ENCODE peak calls at places on chromosomes 13 and 19, in eight cellular contexts. C is CD8-positive, alpha-beta T cell; Q is thyroid gland; X is iPS DF 6.9; F is heart left ventricle; L is cardiac muscle cell; U is pancreas; M is prostate gland. R is an unnamed sample.

GRCh38 chr19:7440188-7440975 is 48.5 kb downstream of the PEX11G start:
- DNase-seq in C (no peak), Q (no peak), X (no peak), F (no peak), L (no peak), U (no peak), M (no peak), R (no peak)

GRCh38 chr13:21696865-21697448 is 26.1 kb downstream of the FGF9 start:
- DNase-seq in C (no peak), Q (no peak), X (no peak), F (no peak), L (no peak), U (no peak), M (no peak), R (no peak)

GRCh38 chr19:51799311-51799997 is 4.5 kb downstream of the FPR3 start:
- DNase-seq in C (no peak), Q (peak; percentile 56), X (no peak), F (peak; percentile 95), L (peak; percentile 100), U (peak; percentile 68), M (peak; percentile 84), R (no peak)

GRCh38 chr13:37202264-37202663 is 96.8 kb upstream of the CSNK1A1L start:
- DNase-seq in C (no peak), Q (no peak), X (no peak), F (no peak), L (no peak), U (no peak), M (no peak), R (no peak)

GRCh38 chr19:3849092-3849491 is 19.7 kb downstream of the ZFR2 start:
- DNase-seq in C (peak; percentile 68), Q (peak; percentile 11), X (peak; percentile 39), F (peak; percentile 46), L (no peak), U (no peak), M (no peak), R (peak; percentile 52)

GRCh38 chr13:77767413-77767812 is 69.9 kb downstream of the SLAIN1 start:
- DNase-seq in C (no peak), Q (no peak), X (no peak), F (no peak), L (no peak), U (no peak), M (no peak), R (no peak)

GRCh38 chr19:48629297-48629598 is 7.9 kb downstream of the DBP start:
- DNase-seq in C (no peak), Q (no peak), X (no peak), F (no peak), L (no peak), U (no peak), M (no peak), R (no peak)

GRCh38 chr13:38686635-38687245 is at the start of gene FREM2:
- DNase-seq in C (no peak), Q (peak; percentile 94), X (peak; percentile 92), F (peak; percentile 25), L (peak; percentile 13), U (peak; percentile 77), M (peak; percentile 46), R (peak; percentile 97)

GRCh38 chr19:16737909-16738308 is 18.3 kb downstream of the NWD1 start:
- DNase-seq in C (no peak), Q (no peak), X (no peak), F (no peak), L (peak; percentile 13), U (no peak), M (peak; percentile 59), R (no peak)

GRCh38 chr19:33499248-33499647 is 22.3 kb downstream of the PEPD start:
- DNase-seq in C (no peak), Q (no peak), X (no peak), F (peak; percentile 10), L (no peak), U (no peak), M (no peak), R (no peak)

GRCh38 chr19:46622118-46622446 is 2.8 kb downstream of the PTGIR start:
- DNase-seq in C (no peak), Q (no peak), X (no peak), F (peak; percentile 17), L (no peak), U (no peak), M (no peak), R (no peak)

GRCh38 chr13:36885901-36886300 is 34.1 kb downstream of the SMAD9 start:
- DNase-seq in C (no peak), Q (no peak), X (no peak), F (no peak), L (no peak), U (no peak), M (no peak), R (no peak)

GRCh38 chr13:72850959-72851677 is 69.2 kb downstream of the PIBF1 start:
- DNase-seq in C (no peak), Q (no peak), X (no peak), F (no peak), L (no peak), U (peak; percentile 15), M (no peak), R (peak; percentile 3)

GRCh38 chr19:49110567-49110966 is 3.6 kb upstream of the LIN7B start:
- DNase-seq in C (no peak), Q (no peak), X (no peak), F (no peak), L (no peak), U (no peak), M (no peak), R (no peak)

GRCh38 chr13:107117327-107118012 is 549.5 kb upstream of the ARGLU1 start:
- DNase-seq in C (no peak), Q (no peak), X (no peak), F (no peak), L (no peak), U (no peak), M (no peak), R (no peak)

GRCh38 chr13:40640845-40641458 is 25.5 kb downstream of the FOXO1 start:
- DNase-seq in C (no peak), Q (no peak), X (no peak), F (no peak), L (no peak), U (no peak), M (no peak), R (no peak)

GRCh38 chr13:40648841-40649240 is 17.6 kb downstream of the FOXO1 start:
- DNase-seq in C (no peak), Q (no peak), X (no peak), F (no peak), L (no peak), U (no peak), M (no peak), R (no peak)

GRCh38 chr13:40648040-40648439 is 18.4 kb downstream of the FOXO1 start:
- DNase-seq in C (no peak), Q (no peak), X (no peak), F (no peak), L (no peak), U (no peak), M (no peak), R (no peak)

GRCh38 chr13:40640202-40640601 is 26.2 kb downstream of the FOXO1 start:
- DNase-seq in C (peak; percentile 24), Q (no peak), X (no peak), F (no peak), L (no peak), U (no peak), M (no peak), R (no peak)

GRCh38 chr13:40644838-40645620 is 21.4 kb downstream of the FOXO1 start:
- DNase-seq in C (no peak), Q (no peak), X (no peak), F (no peak), L (no peak), U (no peak), M (no peak), R (peak; percentile 29)
- H3K4me3 ChIP-seq in C (no peak overlapping the region), Q (no peak overlapping the region), X (no peak overlapping the region), F (no peak overlapping the region), L (no peak overlapping the region), U (no peak overlapping the region), M (no peak overlapping the region), R (no peak overlapping the region)

DNA sequence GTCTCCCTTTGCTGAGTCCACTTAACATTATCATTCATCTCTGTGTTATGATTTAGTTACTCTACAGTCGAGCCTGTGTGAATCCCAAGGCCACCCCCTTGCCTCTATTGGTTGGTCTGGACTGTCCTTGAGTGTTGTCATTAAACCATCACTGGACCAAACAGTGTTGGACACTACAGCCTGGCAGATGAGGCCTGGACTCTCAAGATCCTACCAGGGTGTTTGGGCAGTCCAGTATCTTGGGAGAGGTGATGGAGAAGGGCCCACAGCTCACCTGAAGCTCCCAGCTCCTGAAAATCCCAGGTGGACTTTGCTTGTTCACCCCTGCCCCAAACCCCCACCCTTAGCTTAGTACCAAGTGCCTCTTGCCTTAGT is 3.8 kb downstream of the CHMP2A start:
- DNase-seq in C (no peak), Q (no peak), X (no peak), F (no peak), L (no peak), U (no peak), M (no peak), R (no peak)
- H3K4me1 ChIP-seq in C (peaks cover 25% of the 10 kb centered on the region), Q (peaks cover 30% of the 10 kb centered on the region), X (no peaks in the 10 kb centered on the region), F (peaks cover 34% of the 10 kb centered on the region), L (peaks cover 19% of the 10 kb centered on the region), U (peaks cover 22% of the 10 kb centered on the region), M (peaks cover 21% of the 10 kb centered on the region), R (peaks cover 18% of the 10 kb centered on the region)

DNA sequence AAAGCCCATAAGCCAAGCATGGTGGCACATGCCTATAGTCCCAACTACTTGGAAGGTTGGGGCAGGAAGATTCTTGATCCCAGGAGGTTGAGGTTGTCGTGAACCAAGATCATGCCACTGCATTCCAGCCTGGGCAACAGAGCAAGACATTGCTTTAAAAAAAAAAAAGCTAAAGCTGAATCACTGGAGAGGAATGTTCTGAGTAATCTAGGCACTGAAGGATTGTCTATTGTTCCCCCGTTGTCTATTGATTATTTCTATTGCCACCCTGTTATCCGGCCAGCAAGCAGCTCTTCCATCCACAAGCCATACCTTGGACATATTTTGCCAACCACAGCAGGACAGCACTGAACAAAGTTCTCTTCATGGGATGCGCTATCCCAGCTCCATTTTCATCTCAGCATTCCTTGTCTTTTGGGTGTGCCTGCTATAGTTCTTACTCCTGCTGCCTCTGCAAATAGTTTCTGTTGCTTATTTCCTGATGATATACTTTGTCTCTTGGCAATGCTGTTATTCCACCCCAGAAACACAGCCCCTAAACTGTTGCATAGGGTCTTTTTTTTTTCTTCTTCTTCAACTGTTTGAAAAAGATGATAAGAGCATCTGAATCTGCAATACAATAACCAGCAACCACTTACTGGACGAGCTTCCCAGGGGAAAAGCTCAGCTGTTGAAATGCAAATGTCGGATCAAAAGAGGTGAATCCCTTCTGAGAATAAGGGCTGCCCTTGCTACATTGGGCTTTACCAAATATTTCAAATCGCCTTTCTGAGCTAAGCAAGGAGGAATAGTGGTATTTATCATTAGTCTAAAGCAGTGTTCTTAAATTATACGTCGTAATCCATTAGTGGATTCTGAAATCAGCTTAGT is 22.2 kb upstream of the SIAH3 start:
- DNase-seq in C (no peak), Q (no peak), X (no peak), F (no peak), L (no peak), U (no peak), M (no peak), R (peak; percentile 33)
- H3K27ac ChIP-seq in C (no peak overlapping the region), Q (no peak overlapping the region), X (no peak overlapping the region), F (no peak overlapping the region), L (no peak overlapping the region), U (no peak overlapping the region), M (no peak overlapping the region), R (no peak overlapping the region)

DNA sequence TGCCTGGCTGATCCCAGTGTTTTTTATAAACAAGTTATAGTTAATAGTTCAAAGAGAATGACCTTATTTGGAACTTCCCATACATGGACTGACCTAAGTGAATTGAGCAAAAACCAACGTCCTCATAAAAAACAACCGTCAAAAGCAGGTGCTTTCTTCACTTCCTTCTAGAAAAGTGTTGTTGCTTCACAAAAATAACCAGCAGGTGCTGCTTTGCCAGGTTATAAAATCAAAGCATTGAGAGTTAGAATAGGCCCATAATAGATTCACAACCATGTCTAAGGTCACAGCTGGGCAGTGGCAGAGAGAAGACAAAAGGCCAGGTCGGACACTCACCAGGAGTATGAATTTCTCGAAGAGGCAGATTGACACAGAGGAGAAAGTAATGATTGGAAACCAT is 9.5 kb downstream of the RUBCNL start:
- DNase-seq in C (no peak), Q (no peak), X (no peak), F (no peak), L (no peak), U (no peak), M (no peak), R (no peak)
- H3K4me3 ChIP-seq in C (no peak overlapping the region), Q (no peak overlapping the region), X (no peak overlapping the region), F (no peak overlapping the region), L (no peak overlapping the region), U (no peak overlapping the region), M (no peak overlapping the region), R (no peak overlapping the region)

R was measured in neural progenitor cell.